ENCODE peak calls at places on chromosomes 2 and 18, in five cellular contexts. U is testis, O is cardiac muscle cell, N is glutamatergic neuron, H is H9. T is an unnamed sample.

GRCh38 chr2:102438578-102438977 is 15.6 kb downstream of the IL18RAP start:
- DNase-seq in U (no peak), O (no peak), N (no peak), H (no peak), T (no peak)

GRCh38 chr2:148643998-148644884 is at the start of gene EPC2:
- DNase-seq in U (peak; percentile 92), O (peak; percentile 85), N (peak; percentile 90), H (peak; percentile 89), T (peak; percentile 91)

GRCh38 chr2:43220982-43221659 is 5.3 kb downstream of the ZFP36L2 start:
- DNase-seq in U (peak; percentile 55), O (no peak), N (peak; percentile 70), H (peak; percentile 69), T (peak; percentile 75)

GRCh38 chr2:62465741-62466500 is 40.1 kb downstream of the TMEM17 start:
- DNase-seq in U (no peak), O (no peak), N (no peak), H (peak; percentile 69), T (no peak)

GRCh38 chr18:73879771-73880170 is 267.9 kb downstream of the FBXO15 start:
- DNase-seq in U (no peak), O (no peak), N (no peak), H (no peak), T (no peak)

GRCh38 chr2:57881998-57882884 is 164.4 kb upstream of the VRK2 start:
- DNase-seq in U (no peak), O (no peak), N (no peak), H (no peak), T (no peak)

GRCh38 chr2:164859251-164859818 is 17.7 kb upstream of the COBLL1 start:
- DNase-seq in U (no peak), O (no peak), N (no peak), H (no peak), T (no peak)

GRCh38 chr2:174286172-174286571 is 37.8 kb upstream of the OLA1 start:
- DNase-seq in U (no peak), O (no peak), N (no peak), H (no peak), T (no peak)

GRCh38 chr2:240463274-240463865 is 27.9 kb downstream of the GPC1 start:
- DNase-seq in U (peak; percentile 15), O (no peak), N (peak; percentile 18), H (peak; percentile 22), T (peak; percentile 1)

GRCh38 chr2:8487461-8487932 is 194.4 kb upstream of the ID2 start:
- DNase-seq in U (no peak), O (no peak), N (no peak), H (peak; percentile 52), T (no peak)

GRCh38 chr2:196233033-196233807 is 61.8 kb upstream of the STK17B start:
- DNase-seq in U (no peak), O (no peak), N (no peak), H (no peak), T (no peak)

GRCh38 chr2:138516030-138516704 is 14.6 kb downstream of the SPOPL start:
- DNase-seq in U (no peak), O (no peak), N (no peak), H (no peak), T (no peak)

GRCh38 chr2:48346124-48346536 is 183.8 kb upstream of the STON1 start:
- DNase-seq in U (peak; percentile 29), O (no peak), N (no peak), H (no peak), T (no peak)

GRCh38 chr2:152884088-152884487 is 165.7 kb downstream of the ARL6IP6 start:
- DNase-seq in U (no peak), O (no peak), N (no peak), H (no peak), T (no peak)

GRCh38 chr18:58792086-58792485 is 72.6 kb upstream of the ZNF532 start:
- DNase-seq in U (no peak), O (no peak), N (no peak), H (no peak), T (no peak)

GRCh38 chr2:200329798-200330197 is 23.3 kb downstream of the SPATS2L start:
- DNase-seq in U (peak; percentile 72), O (no peak), N (no peak), H (no peak), T (no peak)

DNA sequence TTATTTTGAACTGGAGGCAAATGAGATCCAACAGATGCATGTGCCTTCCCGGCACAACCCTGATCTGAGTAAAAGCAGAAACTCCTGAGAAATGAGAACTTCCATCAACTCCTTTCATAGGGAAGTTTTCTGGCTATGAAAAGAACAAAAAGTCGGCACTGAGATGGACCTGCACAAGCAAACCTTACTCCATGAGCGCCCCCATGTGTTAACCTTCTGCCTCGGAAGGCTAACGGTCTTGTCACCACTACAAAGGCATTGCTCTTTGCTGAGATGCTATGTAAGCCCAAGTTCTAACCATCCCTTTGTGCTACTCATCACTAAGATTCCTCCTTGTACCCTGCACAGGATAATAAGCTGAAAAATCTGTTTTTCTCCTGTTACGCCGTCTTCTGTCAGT is 57.3 kb upstream of the SULT1C3 start:
- DNase-seq in U (peak; percentile 45), O (peak; percentile 8), N (peak; percentile 67), H (peak; percentile 70), T (peak; percentile 43)
- TF ChIP-seq CTCF in U (no peak), O (peak; percentile 11), N (peak; percentile 19), H (peak; percentile 80), T (peak; percentile 26)

GRCh38 chr2:120914839-120915521 is 179.3 kb downstream of the GLI2 start:
- DNase-seq in U (peak; percentile 91), O (peak; percentile 81), N (no peak), H (no peak), T (peak; percentile 35)
- TF ChIP-seq CTCF in U (no peak), O (no peak), N (no peak), H (no peak), T (no peak)

DNA sequence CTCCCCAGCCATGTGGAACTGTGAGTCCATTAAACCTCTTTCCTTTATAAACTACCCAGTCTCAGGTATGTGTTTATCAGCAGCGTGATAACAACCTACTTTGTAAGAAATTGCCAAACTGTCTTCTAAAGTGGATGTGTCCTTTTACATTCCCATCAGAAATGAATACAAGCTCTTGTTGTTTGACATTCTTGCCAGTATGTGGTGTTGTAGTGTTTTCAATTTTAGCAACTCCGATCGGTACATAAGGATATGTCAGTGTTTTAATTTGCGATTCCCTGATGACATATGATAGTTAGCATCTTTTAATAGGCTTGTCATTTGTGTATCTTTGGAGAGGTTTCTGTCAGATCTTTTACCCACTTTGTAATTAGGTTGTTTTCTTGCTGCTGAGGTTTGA is 1156.3 kb upstream of the CRIM1 start:
- DNase-seq in U (no peak), O (no peak), N (no peak), H (no peak), T (no peak)
- TF ChIP-seq CTCF in U (no peak), O (no peak), N (no peak), H (peak; percentile 57), T (no peak)

GRCh38 chr2:170966648-170967396 is 37.8 kb downstream of the GORASP2 start:
- DNase-seq in U (peak; percentile 48), O (peak; percentile 21), N (peak; percentile 52), H (peak; percentile 55), T (peak; percentile 21)
- TF ChIP-seq CTCF in U (no peak), O (no peak), N (peak; percentile 60), H (peak; percentile 53), T (peak; percentile 21)

DNA sequence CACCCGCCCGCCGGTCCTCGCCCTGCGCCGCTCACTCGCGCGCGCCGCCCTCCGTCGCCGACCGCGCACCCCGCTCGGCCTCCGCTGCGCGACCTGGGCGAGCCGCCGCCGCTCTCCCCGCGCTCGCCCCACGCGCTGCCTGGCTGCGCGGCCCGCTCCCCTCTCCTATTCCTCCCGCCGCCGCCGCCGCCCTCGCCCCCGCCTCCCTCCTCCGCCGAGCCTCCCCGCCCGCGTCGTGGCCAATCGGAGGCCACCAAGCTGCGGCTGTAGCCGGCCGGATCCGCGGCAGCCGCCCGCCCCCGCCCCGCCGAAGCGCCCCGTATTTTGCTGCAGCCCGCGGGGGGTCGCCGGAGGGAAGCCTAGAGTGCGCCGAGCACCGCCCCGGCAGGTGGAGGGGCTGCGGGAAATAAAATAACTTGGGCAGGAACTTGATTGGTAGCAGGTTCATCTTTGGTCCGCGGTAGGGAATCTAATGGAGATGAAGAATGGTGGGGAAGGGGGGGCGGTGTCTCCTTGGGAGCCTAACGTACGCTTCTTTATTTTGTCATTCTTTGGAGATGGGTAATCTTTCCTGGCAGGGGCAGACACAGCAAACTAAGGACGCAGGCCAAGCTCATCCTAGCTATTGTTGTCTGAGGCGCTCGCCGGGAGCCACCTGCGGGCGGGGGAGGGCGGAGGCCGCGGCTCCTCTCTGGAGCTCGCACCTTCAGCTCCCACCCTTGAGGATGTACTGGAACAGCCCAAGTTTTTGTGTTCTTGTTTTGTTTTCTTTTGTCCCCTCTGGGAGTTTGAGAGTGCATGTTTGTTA is 1.1 kb upstream of the CDH2 start:
- DNase-seq in U (peak; percentile 77), O (peak; percentile 89), N (peak; percentile 93), H (peak; percentile 83), T (peak; percentile 88)
- TF ChIP-seq CTCF in U (no peak), O (no peak), N (no peak), H (peak; percentile 13), T (no peak)

GRCh38 chr2:241882090-241882625 is 12.6 kb downstream of the RTP5 start:
- DNase-seq in U (peak; percentile 83), O (no peak), N (no peak), H (no peak), T (peak; percentile 38)
- TF ChIP-seq CTCF in U (no peak), O (no peak), N (peak; percentile 14), H (peak; percentile 8), T (no peak)

GRCh38 chr2:214591359-214591758 is 180.5 kb downstream of the VWC2L start:
- DNase-seq in U (no peak), O (no peak), N (no peak), H (no peak), T (no peak)

GRCh38 chr2:214587442-214587841 is 176.6 kb downstream of the VWC2L start:
- DNase-seq in U (no peak), O (peak; percentile 35), N (peak; percentile 38), H (peak; percentile 52), T (peak; percentile 20)
- TF ChIP-seq CTCF in U (no peak), O (no peak), N (peak; percentile 56), H (peak; percentile 79), T (peak; percentile 32)

DNA sequence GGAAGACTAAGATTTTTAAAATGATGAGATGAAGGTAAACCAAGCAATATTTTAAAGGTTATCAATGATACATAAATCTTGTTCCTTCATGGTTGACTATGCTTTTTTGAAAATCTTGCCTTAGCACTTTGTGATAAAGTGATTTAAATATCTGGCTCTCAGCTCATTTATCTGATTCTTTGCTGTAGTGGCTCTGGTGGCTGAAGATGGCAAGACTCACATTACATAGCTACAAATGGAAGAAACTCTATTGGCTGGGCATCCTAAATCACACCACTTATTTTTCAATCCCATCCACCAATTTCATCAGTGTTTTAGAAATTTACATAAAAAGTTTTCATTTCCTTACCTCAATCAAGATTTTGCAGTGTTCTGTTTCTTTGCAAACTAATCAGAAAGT is 16.6 kb upstream of the APCDD1 start:
- DNase-seq in U (no peak), O (no peak), N (no peak), H (no peak), T (no peak)
- TF ChIP-seq CTCF in U (no peak), O (no peak), N (no peak), H (peak; percentile 63), T (peak; percentile 46)

DNA sequence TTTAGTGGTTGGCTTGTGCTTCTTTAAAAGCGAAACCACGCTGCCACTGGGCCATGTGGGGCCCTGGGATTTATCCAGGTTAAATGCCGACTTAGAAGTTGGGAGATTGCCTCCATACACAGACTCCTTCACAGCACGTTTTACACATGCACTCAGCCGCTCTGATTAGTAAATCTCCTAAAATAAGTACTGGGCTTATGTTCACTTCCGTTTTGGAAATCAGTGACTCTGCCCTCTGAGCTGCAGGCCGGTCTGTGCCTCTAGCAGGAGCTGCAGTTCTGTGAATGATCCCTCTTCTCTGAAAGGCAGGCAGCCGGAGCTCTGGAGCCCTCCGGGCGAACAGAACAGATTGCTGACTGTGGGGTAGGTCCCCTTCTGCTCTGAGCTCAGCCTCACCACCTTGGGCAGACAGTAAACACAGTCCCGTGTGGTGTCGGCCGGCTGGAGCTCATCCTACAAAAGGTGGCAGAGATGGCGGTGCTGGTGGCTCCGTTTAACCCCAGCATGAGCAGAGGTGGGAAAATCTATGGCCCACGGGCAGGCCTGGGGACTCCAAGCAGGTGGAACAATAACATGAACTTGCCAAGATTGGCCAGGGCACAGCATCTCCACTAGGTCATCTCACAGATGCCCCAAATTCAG is 9.8 kb upstream of the RAB17 start:
- DNase-seq in U (peak; percentile 42), O (no peak), N (peak; percentile 39), H (peak; percentile 28), T (no peak)
- TF ChIP-seq CTCF in U (no peak), O (peak; percentile 45), N (no peak), H (no peak), T (no peak)